ENCODE peak calls at places on chromosomes 5 and 9, in ten cellular contexts. One of them, this sample, is unnamed.

GRCh38 chr9:32502459-32502858 is 23.5 kb downstream of the RIGI start:
- DNase-seq in stimulated activated CD8-positive, alpha-beta memory T cell treated with anti-CD3 and anti-CD28 coated beads, Interleukin-7, amount 100 ng/mL, for 1 hour: no peak
- DNase-seq in activated CD4-positive, CD25-positive, alpha-beta regulatory T cell: no peak
- DNase-seq in mesendoderm: peak
- DNase-seq in erythroblast: no peak
- DNase-seq in NCI-H774: no peak
- DNase-seq in EH: peak
- DNase-seq in GDM1: no peak
- DNase-seq in caudate nucleus: no peak
- DNase-seq in substantia nigra: no peak
- DNase-seq in this sample: peak

GRCh38 chr9:134966270-134966669 is 48.6 kb upstream of the FCN1 start:
- DNase-seq in stimulated activated CD8-positive, alpha-beta memory T cell treated with anti-CD3 and anti-CD28 coated beads, Interleukin-7, amount 100 ng/mL, for 1 hour: no peak
- DNase-seq in activated CD4-positive, CD25-positive, alpha-beta regulatory T cell: no peak
- DNase-seq in mesendoderm: no peak
- DNase-seq in erythroblast: no peak
- DNase-seq in NCI-H774: no peak
- DNase-seq in EH: no peak
- DNase-seq in GDM1: no peak
- DNase-seq in caudate nucleus: no peak
- DNase-seq in substantia nigra: no peak
- DNase-seq in this sample: no peak

GRCh38 chr9:112881366-112881765 is 9.3 kb downstream of the SLC46A2 start:
- DNase-seq in stimulated activated CD8-positive, alpha-beta memory T cell treated with anti-CD3 and anti-CD28 coated beads, Interleukin-7, amount 100 ng/mL, for 1 hour: no peak
- DNase-seq in activated CD4-positive, CD25-positive, alpha-beta regulatory T cell: no peak
- DNase-seq in mesendoderm: no peak
- DNase-seq in erythroblast: no peak
- DNase-seq in NCI-H774: no peak
- DNase-seq in EH: peak
- DNase-seq in GDM1: no peak
- DNase-seq in caudate nucleus: no peak
- DNase-seq in substantia nigra: no peak
- DNase-seq in this sample: peak

GRCh38 chr5:107772418-107773310 is 101.9 kb upstream of the EFNA5 start:
- DNase-seq in stimulated activated CD8-positive, alpha-beta memory T cell treated with anti-CD3 and anti-CD28 coated beads, Interleukin-7, amount 100 ng/mL, for 1 hour: no peak
- DNase-seq in activated CD4-positive, CD25-positive, alpha-beta regulatory T cell: no peak
- DNase-seq in mesendoderm: peak
- DNase-seq in erythroblast: peak
- DNase-seq in NCI-H774: no peak
- DNase-seq in EH: no peak
- DNase-seq in GDM1: no peak
- DNase-seq in caudate nucleus: no peak
- DNase-seq in substantia nigra: no peak
- DNase-seq in this sample: no peak

GRCh38 chr9:79220246-79220645 is 351.5 kb upstream of the TLE4 start:
- DNase-seq in stimulated activated CD8-positive, alpha-beta memory T cell treated with anti-CD3 and anti-CD28 coated beads, Interleukin-7, amount 100 ng/mL, for 1 hour: no peak
- DNase-seq in activated CD4-positive, CD25-positive, alpha-beta regulatory T cell: no peak
- DNase-seq in mesendoderm: no peak
- DNase-seq in erythroblast: no peak
- DNase-seq in NCI-H774: no peak
- DNase-seq in EH: no peak
- DNase-seq in GDM1: no peak
- DNase-seq in caudate nucleus: no peak
- DNase-seq in substantia nigra: no peak
- DNase-seq in this sample: no peak

GRCh38 chr5:85069659-85070640 is 685.3 kb upstream of the EDIL3 start:
- DNase-seq in stimulated activated CD8-positive, alpha-beta memory T cell treated with anti-CD3 and anti-CD28 coated beads, Interleukin-7, amount 100 ng/mL, for 1 hour: no peak
- DNase-seq in activated CD4-positive, CD25-positive, alpha-beta regulatory T cell: no peak
- DNase-seq in mesendoderm: no peak
- DNase-seq in erythroblast: no peak
- DNase-seq in NCI-H774: no peak
- DNase-seq in EH: no peak
- DNase-seq in GDM1: no peak
- DNase-seq in caudate nucleus: no peak
- DNase-seq in substantia nigra: no peak
- DNase-seq in this sample: no peak

GRCh38 chr9:135498381-135499126 is 1.9 kb upstream of the MRPS2 start:
- DNase-seq in stimulated activated CD8-positive, alpha-beta memory T cell treated with anti-CD3 and anti-CD28 coated beads, Interleukin-7, amount 100 ng/mL, for 1 hour: no peak
- DNase-seq in activated CD4-positive, CD25-positive, alpha-beta regulatory T cell: no peak
- DNase-seq in mesendoderm: no peak
- DNase-seq in erythroblast: no peak
- DNase-seq in NCI-H774: no peak
- DNase-seq in EH: no peak
- DNase-seq in GDM1: no peak
- DNase-seq in caudate nucleus: no peak
- DNase-seq in substantia nigra: no peak
- DNase-seq in this sample: no peak

GRCh38 chr5:37838152-37838932 is 1.5 kb downstream of the GDNF start:
- DNase-seq in stimulated activated CD8-positive, alpha-beta memory T cell treated with anti-CD3 and anti-CD28 coated beads, Interleukin-7, amount 100 ng/mL, for 1 hour: no peak
- DNase-seq in activated CD4-positive, CD25-positive, alpha-beta regulatory T cell: no peak
- DNase-seq in mesendoderm: peak
- DNase-seq in erythroblast: peak
- DNase-seq in NCI-H774: no peak
- DNase-seq in EH: peak
- DNase-seq in GDM1: no peak
- DNase-seq in caudate nucleus: no peak
- DNase-seq in substantia nigra: no peak
- DNase-seq in this sample: no peak

GRCh38 chr5:28077291-28078240 is 1039.2 kb upstream of the CDH9 start:
- DNase-seq in stimulated activated CD8-positive, alpha-beta memory T cell treated with anti-CD3 and anti-CD28 coated beads, Interleukin-7, amount 100 ng/mL, for 1 hour: no peak
- DNase-seq in activated CD4-positive, CD25-positive, alpha-beta regulatory T cell: no peak
- DNase-seq in mesendoderm: no peak
- DNase-seq in erythroblast: no peak
- DNase-seq in NCI-H774: no peak
- DNase-seq in EH: no peak
- DNase-seq in GDM1: no peak
- DNase-seq in caudate nucleus: no peak
- DNase-seq in substantia nigra: no peak
- DNase-seq in this sample: no peak

GRCh38 chr5:14946813-14947640 is 75.4 kb upstream of the ANKH start:
- DNase-seq in stimulated activated CD8-positive, alpha-beta memory T cell treated with anti-CD3 and anti-CD28 coated beads, Interleukin-7, amount 100 ng/mL, for 1 hour: no peak
- DNase-seq in activated CD4-positive, CD25-positive, alpha-beta regulatory T cell: no peak
- DNase-seq in mesendoderm: peak
- DNase-seq in erythroblast: peak
- DNase-seq in NCI-H774: no peak
- DNase-seq in EH: peak
- DNase-seq in GDM1: peak
- DNase-seq in caudate nucleus: no peak
- DNase-seq in substantia nigra: no peak
- DNase-seq in this sample: no peak

GRCh38 chr5:157265714-157266285 is at the start of gene CYFIP2:
- DNase-seq in stimulated activated CD8-positive, alpha-beta memory T cell treated with anti-CD3 and anti-CD28 coated beads, Interleukin-7, amount 100 ng/mL, for 1 hour: peak
- DNase-seq in activated CD4-positive, CD25-positive, alpha-beta regulatory T cell: peak
- DNase-seq in mesendoderm: peak
- DNase-seq in erythroblast: peak
- DNase-seq in NCI-H774: peak
- DNase-seq in EH: peak
- DNase-seq in GDM1: peak
- DNase-seq in caudate nucleus: no peak
- DNase-seq in substantia nigra: no peak
- DNase-seq in this sample: no peak

GRCh38 chr9:80061940-80062339 is 490.2 kb downstream of the TLE4 start:
- DNase-seq in stimulated activated CD8-positive, alpha-beta memory T cell treated with anti-CD3 and anti-CD28 coated beads, Interleukin-7, amount 100 ng/mL, for 1 hour: no peak
- DNase-seq in activated CD4-positive, CD25-positive, alpha-beta regulatory T cell: no peak
- DNase-seq in mesendoderm: peak
- DNase-seq in erythroblast: no peak
- DNase-seq in NCI-H774: no peak
- DNase-seq in EH: peak
- DNase-seq in GDM1: no peak
- DNase-seq in caudate nucleus: no peak
- DNase-seq in substantia nigra: no peak
- DNase-seq in this sample: peak

GRCh38 chr5:130479045-130479804 is 575.0 kb downstream of the CHSY3 start:
- DNase-seq in stimulated activated CD8-positive, alpha-beta memory T cell treated with anti-CD3 and anti-CD28 coated beads, Interleukin-7, amount 100 ng/mL, for 1 hour: no peak
- DNase-seq in activated CD4-positive, CD25-positive, alpha-beta regulatory T cell: no peak
- DNase-seq in mesendoderm: peak
- DNase-seq in erythroblast: no peak
- DNase-seq in NCI-H774: no peak
- DNase-seq in EH: no peak
- DNase-seq in GDM1: no peak
- DNase-seq in caudate nucleus: no peak
- DNase-seq in substantia nigra: no peak
- DNase-seq in this sample: no peak

GRCh38 chr9:95057121-95057520 is 260.4 kb downstream of the FANCC start:
- DNase-seq in stimulated activated CD8-positive, alpha-beta memory T cell treated with anti-CD3 and anti-CD28 coated beads, Interleukin-7, amount 100 ng/mL, for 1 hour: no peak
- DNase-seq in activated CD4-positive, CD25-positive, alpha-beta regulatory T cell: no peak
- DNase-seq in mesendoderm: no peak
- DNase-seq in erythroblast: no peak
- DNase-seq in NCI-H774: peak
- DNase-seq in EH: peak
- DNase-seq in GDM1: no peak
- DNase-seq in caudate nucleus: no peak
- DNase-seq in substantia nigra: no peak
- DNase-seq in this sample: no peak

GRCh38 chr9:131469369-131469768 is 33.3 kb upstream of the POMT1 start:
- DNase-seq in stimulated activated CD8-positive, alpha-beta memory T cell treated with anti-CD3 and anti-CD28 coated beads, Interleukin-7, amount 100 ng/mL, for 1 hour: no peak
- DNase-seq in activated CD4-positive, CD25-positive, alpha-beta regulatory T cell: no peak
- DNase-seq in mesendoderm: no peak
- DNase-seq in erythroblast: no peak
- DNase-seq in NCI-H774: no peak
- DNase-seq in EH: no peak
- DNase-seq in GDM1: no peak
- DNase-seq in caudate nucleus: no peak
- DNase-seq in substantia nigra: no peak
- DNase-seq in this sample: no peak

GRCh38 chr5:73284196-73284795 is 111.3 kb downstream of the TMEM174 start:
- DNase-seq in stimulated activated CD8-positive, alpha-beta memory T cell treated with anti-CD3 and anti-CD28 coated beads, Interleukin-7, amount 100 ng/mL, for 1 hour: no peak
- DNase-seq in activated CD4-positive, CD25-positive, alpha-beta regulatory T cell: no peak
- DNase-seq in mesendoderm: no peak
- DNase-seq in erythroblast: no peak
- DNase-seq in NCI-H774: no peak
- DNase-seq in EH: no peak
- DNase-seq in GDM1: no peak
- DNase-seq in caudate nucleus: no peak
- DNase-seq in substantia nigra: no peak
- DNase-seq in this sample: no peak

GRCh38 chr9:16645970-16646369 is 224.5 kb downstream of the BNC2 start:
- DNase-seq in stimulated activated CD8-positive, alpha-beta memory T cell treated with anti-CD3 and anti-CD28 coated beads, Interleukin-7, amount 100 ng/mL, for 1 hour: no peak
- DNase-seq in activated CD4-positive, CD25-positive, alpha-beta regulatory T cell: no peak
- DNase-seq in mesendoderm: no peak
- DNase-seq in erythroblast: no peak
- DNase-seq in NCI-H774: no peak
- DNase-seq in EH: peak
- DNase-seq in GDM1: no peak
- DNase-seq in caudate nucleus: no peak
- DNase-seq in substantia nigra: no peak
- DNase-seq in this sample: no peak

GRCh38 chr5:72510610-72511121 is 3.5 kb upstream of the ZNF366 start:
- DNase-seq in stimulated activated CD8-positive, alpha-beta memory T cell treated with anti-CD3 and anti-CD28 coated beads, Interleukin-7, amount 100 ng/mL, for 1 hour: no peak
- DNase-seq in activated CD4-positive, CD25-positive, alpha-beta regulatory T cell: no peak
- DNase-seq in mesendoderm: no peak
- DNase-seq in erythroblast: no peak
- DNase-seq in NCI-H774: no peak
- DNase-seq in EH: peak
- DNase-seq in GDM1: no peak
- DNase-seq in caudate nucleus: no peak
- DNase-seq in substantia nigra: no peak
- DNase-seq in this sample: peak

GRCh38 chr5:50967388-50968039 is 301.1 kb downstream of the PARP8 start:
- DNase-seq in stimulated activated CD8-positive, alpha-beta memory T cell treated with anti-CD3 and anti-CD28 coated beads, Interleukin-7, amount 100 ng/mL, for 1 hour: no peak
- DNase-seq in activated CD4-positive, CD25-positive, alpha-beta regulatory T cell: no peak
- DNase-seq in mesendoderm: peak
- DNase-seq in erythroblast: no peak
- DNase-seq in NCI-H774: no peak
- DNase-seq in EH: peak
- DNase-seq in GDM1: no peak
- DNase-seq in caudate nucleus: no peak
- DNase-seq in substantia nigra: no peak
- DNase-seq in this sample: no peak